ENCODE peak calls at places on chromosomes 2 and 18, in nine cellular contexts. I is fibroblast of lung, S is neural progenitor cell, M is heart left ventricle, B is A549, U is transverse colon, C is hepatocyte, Q is IMR-90, T is kidney. X is an unnamed sample. For H3K4me1, the result is how much of the 10 kb centered on the place peaks cover.

GRCh38 chr2:207055254-207055653 is 110.5 kb downstream of the KLF7 start:
- DNase-seq in C (no peak), T (no peak), I (no peak), M (no peak), B (no peak), S (no peak), Q (no peak), U (no peak), X (no peak)

GRCh38 chr2:138238908-138239307 is 262.7 kb upstream of the SPOPL start:
- DNase-seq in T (no peak), M (no peak), B (no peak), C (no peak), U (no peak), I (no peak), Q (no peak), S (no peak), X (no peak)

GRCh38 chr2:229572434-229573338 is 141.7 kb downstream of the DNER start:
- DNase-seq in M (no peak), B (no peak), S (no peak), Q (no peak), T (no peak), I (no peak), U (no peak), C (no peak), X (no peak)

GRCh38 chr2:172094319-172095145 is 8.2 kb downstream of the DLX2 start:
- DNase-seq in B (peak), T (peak), C (no peak), M (no peak), I (no peak), Q (no peak), U (no peak), S (peak), X (no peak)

GRCh38 chr2:168480825-168481585 is 24.9 kb downstream of the CERS6 start:
- DNase-seq in T (no peak), Q (no peak), M (no peak), U (no peak), C (no peak), I (no peak), S (no peak), B (no peak), X (no peak)

GRCh38 chr18:22883827-22884226 is 49.3 kb upstream of the RBBP8 start:
- DNase-seq in S (no peak), T (no peak), Q (no peak), B (no peak), C (no peak), U (no peak), I (no peak), M (no peak), X (no peak)

GRCh38 chr2:67048314-67048713 is 348.8 kb upstream of the ETAA1 start:
- DNase-seq in B (no peak), S (no peak), U (no peak), Q (no peak), M (no peak), T (no peak), I (no peak), C (no peak), X (no peak)

GRCh38 chr18:22219568-22220355 is 50.4 kb downstream of the GATA6 start:
- DNase-seq in U (no peak), T (no peak), C (no peak), S (peak), I (no peak), B (no peak), Q (no peak), M (no peak), X (no peak)

GRCh38 chr2:217527586-217528202 is 475.1 kb downstream of the TNS1 start:
- DNase-seq in I (no peak), C (no peak), S (no peak), M (no peak), Q (peak), U (no peak), B (no peak), T (no peak), X (no peak)

GRCh38 chr2:223597071-223597470 is 5.1 kb downstream of the SCG2 start:
- DNase-seq in B (no peak), M (no peak), T (no peak), U (no peak), S (no peak), I (no peak), C (no peak), Q (peak), X (no peak)

GRCh38 chr2:202346180-202346579 is 29.9 kb upstream of the BMPR2 start:
- DNase-seq in I (no peak), M (no peak), C (no peak), B (no peak), T (no peak), S (no peak), Q (no peak), U (no peak), X (no peak)

GRCh38 chr2:112848833-112849232 is 12.3 kb upstream of the IL1B start:
- DNase-seq in B (no peak), T (no peak), I (no peak), Q (no peak), C (no peak), S (no peak), U (no peak), M (no peak), X (no peak)

GRCh38 chr2:150027164-150027563 is 439.6 kb upstream of the MMADHC start:
- DNase-seq in B (no peak), C (no peak), M (no peak), S (no peak), U (no peak), I (no peak), T (no peak), Q (no peak), X (no peak)

GRCh38 chr2:102114290-102114721 is 28.2 kb upstream of the IL1R1 start:
- DNase-seq in S (no peak), M (no peak), B (no peak), T (no peak), Q (peak), C (no peak), U (no peak), I (peak), X (no peak)

GRCh38 chr2:8495189-8495855 is 186.5 kb upstream of the ID2 start:
- DNase-seq in I (no peak), M (no peak), Q (no peak), S (no peak), C (no peak), B (no peak), T (no peak), U (no peak), X (no peak)

GRCh38 chr18:52200406-52200805 is 139.6 kb upstream of the DCC start:
- DNase-seq in M (no peak), T (no peak), S (no peak), Q (no peak), I (no peak), C (no peak), U (no peak), B (no peak), X (no peak)

GRCh38 chr2:112811841-112812306 is 24.7 kb downstream of the IL1B start:
- DNase-seq in S (no peak), I (peak), Q (peak), U (no peak), M (peak), C (peak), B (peak), T (no peak), X (no peak)

GRCh38 chr2:173414823-173415322 is 60.2 kb downstream of the CDCA7 start:
- DNase-seq in U (no peak), M (no peak), I (peak), Q (peak), B (peak), T (no peak), S (no peak), C (no peak), X (no peak)

GRCh38 chr2:236505071-236505470 is 64.6 kb upstream of the ACKR3 start:
- DNase-seq in I (no peak), Q (no peak), T (no peak), B (no peak), U (no peak), S (no peak), M (no peak), C (no peak), X (no peak)

GRCh38 chr2:94986392-94986963 is 39.0 kb upstream of the MAL start:
- DNase-seq in C (peak), M (no peak), T (no peak), Q (peak), U (peak), I (peak), B (peak), S (peak), X (peak)

GRCh38 chr2:206379321-206379720 is 64.0 kb upstream of the ADAM23 start:
- DNase-seq in I (peak), T (no peak), U (no peak), S (no peak), B (no peak), Q (no peak), M (no peak), C (no peak), X (no peak)

GRCh38 chr2:99806758-99807157 is 316.9 kb upstream of the REV1 start:
- DNase-seq in U (no peak), M (no peak), I (peak), C (no peak), Q (peak), B (peak), T (no peak), S (no peak), X (no peak)

GRCh38 chr2:194095359-194095758 is 1561.7 kb upstream of the SLC39A10 start:
- DNase-seq in I (no peak), S (no peak), Q (no peak), M (no peak), B (no peak), U (no peak), C (no peak), T (no peak), X (no peak)

GRCh38 chr2:221529943-221530652 is 42.0 kb downstream of the EPHA4 start:
- DNase-seq in U (no peak), Q (peak), T (no peak), C (no peak), I (peak), S (no peak), M (no peak), B (peak), X (no peak)

GRCh38 chr2:173205375-173205774 is 129.7 kb downstream of the MAP3K20 start:
- DNase-seq in S (no peak), B (no peak), C (peak), I (peak), T (peak), M (peak), Q (peak), U (peak), X (peak)

GRCh38 chr2:66435549-66435875 is 587 bp downstream of the MEIS1 start:
- DNase-seq in B (no peak), M (peak), T (no peak), Q (no peak), C (no peak), I (no peak), U (no peak), S (peak), X (no peak)

GRCh38 chr18:63099848-63100625 is 219.5 kb downstream of the BCL2 start:
- DNase-seq in T (no peak), Q (no peak), B (no peak), S (no peak), U (peak), M (peak), I (no peak), C (peak), X (no peak)

GRCh38 chr2:240721596-240722180 is 30.0 kb downstream of the AQP12A start:
- DNase-seq in T (no peak), Q (no peak), U (no peak), I (no peak), M (no peak), S (no peak), C (no peak), B (no peak), X (no peak)

GRCh38 chr18:44507729-44508325 is 172.9 kb upstream of the SETBP1 start:
- DNase-seq in Q (no peak), B (no peak), C (no peak), M (no peak), I (no peak), T (peak), U (peak), S (no peak), X (no peak)

GRCh38 chr18:61541673-61542072 is 208.4 kb downstream of the CDH20 start:
- DNase-seq in T (no peak), U (no peak), C (no peak), M (no peak), S (no peak), B (no peak), Q (peak), I (peak), X (no peak)

GRCh38 chr2:161766334-161766733 is 142.1 kb downstream of the SLC4A10 start:
- DNase-seq in C (peak), U (peak), T (no peak), M (no peak), S (no peak), I (no peak), Q (no peak), B (no peak), X (no peak)

GRCh38 chr2:28413152-28413895 is 20.7 kb downstream of the FOSL2 start:
- DNase-seq in C (no peak), M (peak), T (no peak), Q (peak), I (peak), U (peak), B (peak), S (peak), X (no peak)

GRCh38 chr2:98911376-98912154 is 24.5 kb downstream of the CRACDL start:
- DNase-seq in B (no peak), M (no peak), S (no peak), U (no peak), C (peak), T (peak), Q (peak), I (no peak), X (peak)

GRCh38 chr2:3517948-3518495 is 1.3 kb downstream of the ADI1 start:
- DNase-seq in S (no peak), I (no peak), U (no peak), T (no peak), C (no peak), B (no peak), Q (no peak), M (no peak), X (no peak)

GRCh38 chr2:45712538-45712937 is 61.1 kb downstream of the PRKCE start:
- DNase-seq in C (no peak), U (peak), S (no peak), I (no peak), B (peak), Q (no peak), T (no peak), M (no peak), X (no peak)
- TF ChIP-seq CTCF in C (no peak), U (no peak), S (no peak), I (no peak), B (no peak), Q (no peak), T (no peak), M (no peak), X (no peak)

GRCh38 chr2:213545964-213546363 is 261.7 kb downstream of the SPAG16 start:
- DNase-seq in S (no peak), I (no peak), Q (no peak), B (no peak), T (no peak), M (no peak), U (no peak), C (no peak), X (no peak)
- H3K27ac ChIP-seq in S (no peak), I (no peak), Q (no peak), B (no peak), T (no peak), M (no peak), U (no peak), C (no peak), X (no peak)

DNA sequence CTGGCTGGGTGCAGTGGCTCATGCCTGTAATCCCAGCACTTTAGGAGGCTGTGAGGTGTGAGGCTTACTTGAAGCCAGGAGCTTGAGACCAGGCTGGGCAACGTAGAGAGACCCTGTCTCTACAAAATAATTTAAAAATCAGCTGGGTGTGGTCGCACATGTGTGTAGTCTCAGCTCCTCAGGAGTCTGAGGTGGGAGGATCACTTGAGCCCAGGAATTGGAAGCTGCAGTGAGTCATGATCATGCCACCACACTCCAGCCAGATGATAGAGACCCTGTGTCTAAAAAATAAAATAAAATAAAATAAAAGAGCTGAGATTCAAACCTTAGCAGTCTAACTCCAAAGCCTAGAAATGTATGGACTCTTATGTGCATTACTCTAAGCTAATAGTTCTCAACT is 39.0 kb upstream of the NEDD4L start:
- DNase-seq in B (peak), I (peak), S (no peak), U (no peak), Q (peak), T (no peak), M (no peak), C (no peak), X (no peak)
- H3K4me1 ChIP-seq in B (half or more), I (under half), S (under half), U (under half), Q (under half), T (under half), M (under half), C (under half), X (under half)

GRCh38 chr2:17149945-17150344 is 368.3 kb downstream of the RAD51AP2 start:
- DNase-seq in U (no peak), B (no peak), M (no peak), T (no peak), S (no peak), C (no peak), Q (no peak), I (no peak), X (no peak)

GRCh38 chr2:17146358-17146757 is 371.9 kb downstream of the RAD51AP2 start:
- DNase-seq in U (no peak), B (no peak), M (no peak), T (no peak), I (no peak), Q (no peak), C (no peak), S (no peak), X (no peak)

GRCh38 chr2:17148298-17149228 is 369.7 kb downstream of the RAD51AP2 start:
- DNase-seq in U (no peak), S (peak), I (peak), Q (no peak), C (peak), B (peak), T (no peak), M (no peak), X (no peak)
- TF ChIP-seq CTCF in U (no peak), S (peak), I (peak), Q (no peak), C (peak), B (no peak), T (no peak), M (peak), X (peak)

GRCh38 chr2:219272351-219272750 is 6.8 kb upstream of the DNAJB2 start:
- DNase-seq in M (no peak), T (peak), U (no peak), B (peak), S (no peak), C (no peak), I (no peak), Q (no peak), X (no peak)

GRCh38 chr2:219271021-219271420 is 8.1 kb upstream of the DNAJB2 start:
- DNase-seq in I (no peak), T (peak), U (no peak), B (no peak), C (no peak), Q (no peak), S (no peak), M (no peak), X (no peak)

GRCh38 chr2:219272995-219273394 is 6.2 kb upstream of the DNAJB2 start:
- DNase-seq in T (peak), B (peak), I (no peak), Q (no peak), S (no peak), C (no peak), U (no peak), M (peak), X (no peak)

GRCh38 chr2:219274392-219274921 is 4.7 kb upstream of the DNAJB2 start:
- DNase-seq in M (peak), C (peak), S (no peak), T (peak), B (peak), U (no peak), I (peak), Q (peak), X (peak)

DNA sequence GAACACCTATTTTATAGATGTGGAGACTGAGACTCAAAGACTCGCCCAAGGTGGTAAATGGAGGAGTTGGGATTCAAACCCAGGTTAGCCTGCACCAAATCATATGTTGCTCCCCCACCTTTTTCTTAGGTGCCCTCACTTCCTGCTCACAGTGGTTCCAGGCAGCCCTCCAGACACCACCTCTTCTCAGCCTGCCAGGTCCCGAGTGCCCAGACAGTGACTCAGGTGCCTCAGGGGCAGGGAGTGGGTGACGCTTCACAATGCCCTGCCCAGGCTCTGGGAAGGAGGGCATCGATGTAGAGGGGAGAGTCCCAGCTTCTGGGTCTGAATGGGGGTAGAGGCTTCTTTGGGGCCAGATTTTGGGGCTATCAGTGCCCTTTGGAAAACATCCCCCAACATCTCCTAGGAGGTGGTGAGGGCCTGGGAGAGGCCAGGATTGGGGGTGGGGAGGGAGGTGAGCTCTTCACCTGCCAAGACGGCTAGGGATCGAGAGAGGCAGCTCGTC is 5.2 kb upstream of the DNAJB2 start:
- DNase-seq in I (no peak), M (peak), B (peak), U (no peak), Q (no peak), C (no peak), T (peak), S (no peak), X (no peak)
- H3K27ac ChIP-seq in I (peak), M (peak), B (peak), U (peak), Q (peak), C (peak), T (peak), S (no peak), X (peak)

GRCh38 chr2:45946023-45946422 is 294.5 kb downstream of the PRKCE start:
- DNase-seq in Q (peak), B (peak), M (no peak), U (no peak), I (peak), C (no peak), S (no peak), T (no peak), X (peak)

GRCh38 chr2:45941758-45942738 is 290.6 kb downstream of the PRKCE start:
- DNase-seq in U (no peak), I (peak), T (no peak), S (no peak), C (no peak), B (no peak), Q (peak), M (no peak), X (no peak)

GRCh38 chr2:45945182-45945779 is 293.8 kb downstream of the PRKCE start:
- DNase-seq in M (no peak), S (no peak), U (no peak), T (no peak), I (no peak), Q (no peak), C (no peak), B (no peak), X (peak)

GRCh38 chr2:45943231-45944044 is 292.0 kb downstream of the PRKCE start:
- DNase-seq in U (no peak), S (no peak), T (no peak), Q (no peak), M (no peak), I (no peak), C (no peak), B (no peak), X (no peak)

GRCh38 chr2:45944075-45944474 is 292.6 kb downstream of the PRKCE start:
- DNase-seq in Q (peak), M (no peak), I (peak), B (no peak), S (no peak), U (no peak), C (no peak), T (no peak), X (no peak)
- H3K4me1 ChIP-seq in Q (under half), M (under half), I (under half), B (under half), S (under half), U (under half), C (under half), T (under half), X (under half)

DNA sequence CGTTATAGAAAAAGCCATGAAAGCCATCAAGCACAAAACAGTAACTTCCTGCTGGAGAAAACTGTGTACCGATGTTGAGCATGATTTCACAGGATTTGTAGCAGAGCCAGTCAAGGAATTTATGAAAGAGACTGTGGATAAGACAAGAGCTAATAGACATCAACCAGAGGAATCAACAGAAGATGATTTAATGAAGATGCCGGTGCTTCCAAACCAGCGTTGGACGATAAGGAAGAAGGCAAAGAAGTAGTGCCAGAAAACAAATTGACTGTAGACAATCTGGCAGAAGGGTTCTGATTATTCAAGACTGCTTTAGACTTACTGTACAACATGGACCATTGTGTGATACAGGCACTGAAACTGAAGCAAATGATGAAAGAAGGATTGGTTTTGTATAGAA is 49.5 kb upstream of the GAREM2 start:
- DNase-seq in C (no peak), U (no peak), M (no peak), T (no peak), S (no peak), Q (no peak), B (no peak), I (no peak), X (no peak)
- TF ChIP-seq CTCF in C (no peak), U (no peak), M (no peak), T (no peak), S (no peak), Q (no peak), B (no peak), I (no peak), X (no peak)

GRCh38 chr2:128232965-128233789 is 85.5 kb downstream of the HS6ST1 start:
- DNase-seq in T (peak), U (peak), M (peak), Q (peak), C (peak), B (peak), S (peak), I (peak), X (peak)
- H3K27ac ChIP-seq in T (peak), U (peak), M (peak), Q (no peak), C (peak), B (peak), S (no peak), I (peak), X (peak)